ENCODE peak calls at places on chromosome 4, in four cellular contexts. T, P, L and V are unnamed samples.
A peak's percentile ranks its signal among the peaks of the same experiment; 100 is the strongest.

GRCh38 chr4:121072080-121072835 is at the start of gene NDNF:
- DNase-seq in P (peak; percentile 52), T (no peak), L (no peak), V (no peak)

GRCh38 chr4:112147697-112148096 is 2.4 kb downstream of the FAM241A start:
- DNase-seq in L (no peak), T (no peak), P (no peak), V (no peak)

GRCh38 chr4:8293131-8293975 is 23.8 kb downstream of the HTRA3 start:
- DNase-seq in P (no peak), T (no peak), L (no peak), V (no peak)

GRCh38 chr4:47195706-47196105 is 164.3 kb downstream of the GABRB1 start:
- DNase-seq in P (no peak), T (no peak), L (no peak), V (no peak)

GRCh38 chr4:60683953-60684352 is 516.2 kb upstream of the ADGRL3 start:
- DNase-seq in L (no peak), T (no peak), P (no peak), V (no peak)

GRCh38 chr4:159390648-159391047 is 287.8 kb downstream of the RAPGEF2 start:
- DNase-seq in L (no peak), T (no peak), P (no peak), V (no peak)

GRCh38 chr4:98501383-98501782 is 157.0 kb downstream of the TSPAN5 start:
- DNase-seq in L (no peak), T (no peak), P (no peak), V (no peak)

GRCh38 chr4:136599890-136600289 is 932.4 kb downstream of the PCDH18 start:
- DNase-seq in T (no peak), L (no peak), P (no peak), V (no peak)

GRCh38 chr4:185993328-185993973 is 75.5 kb upstream of the TLR3 start:
- DNase-seq in T (no peak), L (no peak), P (no peak), V (no peak)

GRCh38 chr4:136749988-136750387 is 782.3 kb downstream of the PCDH18 start:
- DNase-seq in L (no peak), T (no peak), P (no peak), V (no peak)

GRCh38 chr4:102217345-102217744 is 127.9 kb downstream of the SLC39A8 start:
- DNase-seq in P (no peak), T (no peak), L (no peak), V (no peak)

GRCh38 chr4:48904541-48905142 is 1.9 kb downstream of the OCIAD2 start:
- DNase-seq in P (no peak), T (no peak), L (no peak), V (no peak)

GRCh38 chr4:124322234-124322831 is 390.2 kb downstream of the ANKRD50 start:
- DNase-seq in L (no peak), P (no peak), T (no peak), V (no peak)

GRCh38 chr4:110681381-110681780 is 58.5 kb upstream of the PITX2 start:
- DNase-seq in T (no peak), P (no peak), L (no peak), V (no peak)

GRCh38 chr4:148704291-148704690 is 262.1 kb upstream of the NR3C2 start:
- DNase-seq in T (no peak), L (no peak), P (no peak), V (no peak)

GRCh38 chr4:38856046-38856445 is 571 bp downstream of the TLR6 start:
- DNase-seq in T (no peak), L (no peak), P (no peak), V (no peak)